ENCODE peak calls at places on chromosome 15, in six cellular contexts. One of them, this sample, is unnamed.

GRCh38 chr15:45140851-45141250 is 11.1 kb downstream of the DUOX1 start:
- DNase-seq in uterus: no peak
- DNase-seq in gastrocnemius medialis: no peak
- DNase-seq in H1: no peak
- DNase-seq in hepatocyte: no peak
- DNase-seq in fibroblast of mammary gland: no peak
- DNase-seq in this sample: no peak

GRCh38 chr15:48891229-48891765 is 13.4 kb downstream of the EID1 start:
- DNase-seq in uterus: no peak
- DNase-seq in gastrocnemius medialis: no peak
- DNase-seq in H1: no peak
- DNase-seq in hepatocyte: no peak
- DNase-seq in fibroblast of mammary gland: no peak
- DNase-seq in this sample: no peak

GRCh38 chr15:27017168-27017809 is 46.3 kb downstream of the GABRG3 start:
- DNase-seq in uterus: no peak
- DNase-seq in gastrocnemius medialis: no peak
- DNase-seq in H1: peak; percentile 43
- DNase-seq in hepatocyte: peak; percentile 85
- DNase-seq in fibroblast of mammary gland: peak; percentile 46
- DNase-seq in this sample: no peak

GRCh38 chr15:65286069-65286703 is 497 bp downstream of the PARP16 start:
- DNase-seq in uterus: no peak
- DNase-seq in gastrocnemius medialis: peak; percentile 41
- DNase-seq in H1: no peak
- DNase-seq in hepatocyte: peak; percentile 63
- DNase-seq in fibroblast of mammary gland: no peak
- DNase-seq in this sample: peak; percentile 82

GRCh38 chr15:57551717-57552677 is 39.7 kb upstream of the MYZAP start:
- DNase-seq in uterus: no peak
- DNase-seq in gastrocnemius medialis: no peak
- DNase-seq in H1: peak; percentile 51
- DNase-seq in hepatocyte: peak; percentile 69
- DNase-seq in fibroblast of mammary gland: peak; percentile 32
- DNase-seq in this sample: no peak

GRCh38 chr15:57323806-57324589 is 52.3 kb upstream of the CGNL1 start:
- DNase-seq in uterus: no peak
- DNase-seq in gastrocnemius medialis: no peak
- DNase-seq in H1: no peak
- DNase-seq in hepatocyte: peak; percentile 83
- DNase-seq in fibroblast of mammary gland: peak; percentile 55
- DNase-seq in this sample: no peak

GRCh38 chr15:44319385-44319784 is 30.9 kb downstream of the GOLM2 start:
- DNase-seq in uterus: no peak
- DNase-seq in gastrocnemius medialis: no peak
- DNase-seq in H1: no peak
- DNase-seq in hepatocyte: no peak
- DNase-seq in fibroblast of mammary gland: no peak
- DNase-seq in this sample: no peak

GRCh38 chr15:70354260-70354894 is 256.7 kb upstream of the TLE3 start:
- DNase-seq in uterus: no peak
- DNase-seq in gastrocnemius medialis: no peak
- DNase-seq in H1: no peak
- DNase-seq in hepatocyte: no peak
- DNase-seq in fibroblast of mammary gland: no peak
- DNase-seq in this sample: no peak

GRCh38 chr15:68524753-68525584 is 53.8 kb upstream of the CORO2B start:
- DNase-seq in uterus: peak; percentile 77
- DNase-seq in gastrocnemius medialis: no peak
- DNase-seq in H1: no peak
- DNase-seq in hepatocyte: no peak
- DNase-seq in fibroblast of mammary gland: peak; percentile 93
- DNase-seq in this sample: no peak

GRCh38 chr15:58299311-58299850 is 132.4 kb upstream of the LIPC start:
- DNase-seq in uterus: no peak
- DNase-seq in gastrocnemius medialis: peak; percentile 19
- DNase-seq in H1: no peak
- DNase-seq in hepatocyte: peak; percentile 51
- DNase-seq in fibroblast of mammary gland: peak; percentile 87
- DNase-seq in this sample: no peak

GRCh38 chr15:83207622-83208356 is at the start of gene HDGFL3:
- DNase-seq in uterus: peak; percentile 70
- DNase-seq in gastrocnemius medialis: peak; percentile 31
- DNase-seq in H1: no peak
- DNase-seq in hepatocyte: peak; percentile 81
- DNase-seq in fibroblast of mammary gland: peak; percentile 38
- DNase-seq in this sample: peak; percentile 75

GRCh38 chr15:35663956-35664355 is 118.0 kb upstream of the DPH6 start:
- DNase-seq in uterus: no peak
- DNase-seq in gastrocnemius medialis: no peak
- DNase-seq in H1: no peak
- DNase-seq in hepatocyte: no peak
- DNase-seq in fibroblast of mammary gland: no peak
- DNase-seq in this sample: no peak

DNA sequence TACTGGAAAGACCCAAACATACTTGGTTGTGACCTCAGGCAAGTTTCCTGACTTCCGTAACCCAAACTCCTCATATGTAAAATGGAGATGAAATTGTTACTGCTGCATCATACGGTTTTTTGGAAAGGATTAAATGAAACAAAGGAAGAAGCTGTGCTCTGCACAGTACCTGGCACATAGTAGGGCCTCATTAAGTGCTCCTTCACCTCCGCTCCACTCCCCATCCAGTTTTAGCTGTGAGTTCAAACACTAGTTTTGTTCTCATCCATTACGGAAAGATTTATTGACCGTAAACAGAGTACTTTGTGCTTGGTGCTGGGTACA is 381 bp upstream of the ICE2 start:
- DNase-seq in uterus: no peak
- DNase-seq in gastrocnemius medialis: no peak
- DNase-seq in H1: no peak
- DNase-seq in hepatocyte: peak; percentile 5
- DNase-seq in fibroblast of mammary gland: no peak
- DNase-seq in this sample: no peak
- H3K4me3 ChIP-seq in uterus: peak overlapping the region; percentile 67
- H3K4me3 ChIP-seq in gastrocnemius medialis: peak overlapping the region; percentile 97
- H3K4me3 ChIP-seq in H1: peak overlapping the region; percentile 96
- H3K4me3 ChIP-seq in hepatocyte: peak overlapping the region; percentile 33
- H3K4me3 ChIP-seq in fibroblast of mammary gland: peak overlapping the region; percentile 73
- H3K4me3 ChIP-seq in this sample: peak overlapping the region; percentile 69

DNA sequence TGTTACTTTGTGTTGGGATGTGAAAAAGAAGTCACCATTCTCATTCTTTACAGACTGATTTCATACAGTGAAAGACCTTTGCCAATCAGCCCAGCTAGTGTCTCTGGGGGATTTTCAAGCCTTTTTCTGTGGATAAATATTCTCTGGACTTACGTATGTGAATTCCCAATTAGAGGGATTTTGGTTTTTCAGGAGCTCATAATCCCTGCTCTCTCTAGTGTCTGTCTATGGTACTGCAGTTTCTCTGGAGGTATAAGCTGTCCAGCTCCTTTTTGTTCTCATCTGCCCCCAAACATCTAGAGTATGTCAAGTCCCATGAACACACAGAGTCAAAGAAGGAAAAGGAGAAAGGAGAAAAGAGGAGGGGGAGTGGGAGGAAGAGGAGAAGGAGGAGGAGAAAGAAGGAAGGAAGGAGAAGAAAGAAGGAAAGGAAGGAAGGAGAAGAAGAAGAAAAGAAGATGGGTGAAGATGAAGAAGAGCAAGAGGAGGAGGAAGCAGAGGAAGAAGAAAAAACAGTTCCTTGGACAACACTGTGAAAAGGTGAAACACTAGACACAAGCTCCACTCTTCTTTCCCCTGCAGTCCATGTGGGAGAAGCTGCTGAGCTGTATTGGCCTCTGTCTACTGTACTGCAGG is 218.6 kb downstream of the GREM1 start:
- DNase-seq in uterus: no peak
- DNase-seq in gastrocnemius medialis: no peak
- DNase-seq in H1: no peak
- DNase-seq in hepatocyte: peak; percentile 35
- DNase-seq in fibroblast of mammary gland: peak; percentile 83
- DNase-seq in this sample: no peak
- TF ChIP-seq CTCF in uterus: peak; percentile 46
- TF ChIP-seq CTCF in gastrocnemius medialis: no peak
- TF ChIP-seq CTCF in H1: peak; percentile 20
- TF ChIP-seq CTCF in hepatocyte: peak; percentile 43
- TF ChIP-seq CTCF in fibroblast of mammary gland: peak; percentile 81
- TF ChIP-seq CTCF in this sample: peak; percentile 34

GRCh38 chr15:101532865-101533264 is 43.4 kb upstream of the PCSK6 start:
- DNase-seq in uterus: no peak
- DNase-seq in gastrocnemius medialis: no peak
- DNase-seq in H1: no peak
- DNase-seq in hepatocyte: no peak
- DNase-seq in fibroblast of mammary gland: no peak
- DNase-seq in this sample: no peak

GRCh38 chr15:101534376-101534970 is 45.0 kb upstream of the PCSK6 start:
- DNase-seq in uterus: no peak
- DNase-seq in gastrocnemius medialis: no peak
- DNase-seq in H1: no peak
- DNase-seq in hepatocyte: no peak
- DNase-seq in fibroblast of mammary gland: no peak
- DNase-seq in this sample: no peak

GRCh38 chr15:101531170-101531569 is 41.7 kb upstream of the PCSK6 start:
- DNase-seq in uterus: no peak
- DNase-seq in gastrocnemius medialis: no peak
- DNase-seq in H1: no peak
- DNase-seq in hepatocyte: no peak
- DNase-seq in fibroblast of mammary gland: no peak
- DNase-seq in this sample: no peak

GRCh38 chr15:101535170-101535902 is 45.8 kb upstream of the PCSK6 start:
- DNase-seq in uterus: no peak
- DNase-seq in gastrocnemius medialis: no peak
- DNase-seq in H1: no peak
- DNase-seq in hepatocyte: no peak
- DNase-seq in fibroblast of mammary gland: no peak
- DNase-seq in this sample: no peak

GRCh38 chr15:101533371-101534140 is 44.0 kb upstream of the PCSK6 start:
- DNase-seq in uterus: no peak
- DNase-seq in gastrocnemius medialis: no peak
- DNase-seq in H1: no peak
- DNase-seq in hepatocyte: no peak
- DNase-seq in fibroblast of mammary gland: no peak
- DNase-seq in this sample: no peak
- H3K4me3 ChIP-seq in uterus: no peak overlapping the region
- H3K4me3 ChIP-seq in gastrocnemius medialis: no peak overlapping the region
- H3K4me3 ChIP-seq in H1: no peak overlapping the region
- H3K4me3 ChIP-seq in hepatocyte: no peak overlapping the region
- H3K4me3 ChIP-seq in fibroblast of mammary gland: no peak overlapping the region
- H3K4me3 ChIP-seq in this sample: no peak overlapping the region

GRCh38 chr15:63155486-63155885 is 1.8 kb downstream of the RPS27L start:
- DNase-seq in uterus: no peak
- DNase-seq in gastrocnemius medialis: no peak
- DNase-seq in H1: no peak
- DNase-seq in hepatocyte: no peak
- DNase-seq in fibroblast of mammary gland: no peak
- DNase-seq in this sample: no peak

GRCh38 chr15:63157066-63157890 is at the start of gene RPS27L:
- DNase-seq in uterus: peak; percentile 91
- DNase-seq in gastrocnemius medialis: peak; percentile 89
- DNase-seq in H1: peak; percentile 87
- DNase-seq in hepatocyte: peak; percentile 95
- DNase-seq in fibroblast of mammary gland: peak; percentile 93
- DNase-seq in this sample: peak; percentile 92

GRCh38 chr15:63156086-63156707 is 1.1 kb downstream of the RPS27L start:
- DNase-seq in uterus: no peak
- DNase-seq in gastrocnemius medialis: no peak
- DNase-seq in H1: no peak
- DNase-seq in hepatocyte: no peak
- DNase-seq in fibroblast of mammary gland: peak; percentile 16
- DNase-seq in this sample: no peak

GRCh38 chr15:63156708-63157065 is 590 bp downstream of the RPS27L start:
- DNase-seq in uterus: peak; percentile 37
- DNase-seq in gastrocnemius medialis: peak; percentile 33
- DNase-seq in H1: no peak
- DNase-seq in hepatocyte: peak; percentile 62
- DNase-seq in fibroblast of mammary gland: peak; percentile 50
- DNase-seq in this sample: no peak

GRCh38 chr15:63157891-63158431 is 684 bp upstream of the RPS27L start:
- DNase-seq in uterus: peak; percentile 70
- DNase-seq in gastrocnemius medialis: peak; percentile 44
- DNase-seq in H1: no peak
- DNase-seq in hepatocyte: peak; percentile 84
- DNase-seq in fibroblast of mammary gland: peak; percentile 83
- DNase-seq in this sample: no peak
- TF ChIP-seq CTCF in uterus: no peak
- TF ChIP-seq CTCF in gastrocnemius medialis: no peak
- TF ChIP-seq CTCF in H1: no peak
- TF ChIP-seq CTCF in hepatocyte: peak; percentile 8
- TF ChIP-seq CTCF in fibroblast of mammary gland: peak; percentile 35
- TF ChIP-seq CTCF in this sample: no peak

GRCh38 chr15:40097096-40097967 is 11.3 kb downstream of the BMF start:
- DNase-seq in uterus: no peak
- DNase-seq in gastrocnemius medialis: no peak
- DNase-seq in H1: no peak
- DNase-seq in hepatocyte: no peak
- DNase-seq in fibroblast of mammary gland: no peak
- DNase-seq in this sample: no peak

GRCh38 chr15:40100133-40100946 is 8.3 kb downstream of the BMF start:
- DNase-seq in uterus: no peak
- DNase-seq in gastrocnemius medialis: no peak
- DNase-seq in H1: no peak
- DNase-seq in hepatocyte: no peak
- DNase-seq in fibroblast of mammary gland: no peak
- DNase-seq in this sample: no peak

GRCh38 chr15:40097968-40098476 is 10.7 kb downstream of the BMF start:
- DNase-seq in uterus: peak; percentile 47
- DNase-seq in gastrocnemius medialis: peak; percentile 67
- DNase-seq in H1: no peak
- DNase-seq in hepatocyte: no peak
- DNase-seq in fibroblast of mammary gland: no peak
- DNase-seq in this sample: peak; percentile 71

GRCh38 chr15:40096094-40096876 is 12.4 kb downstream of the BMF start:
- DNase-seq in uterus: peak; percentile 52
- DNase-seq in gastrocnemius medialis: no peak
- DNase-seq in H1: no peak
- DNase-seq in hepatocyte: no peak
- DNase-seq in fibroblast of mammary gland: no peak
- DNase-seq in this sample: no peak

GRCh38 chr15:40098489-40099261 is 10.0 kb downstream of the BMF start:
- DNase-seq in uterus: peak; percentile 88
- DNase-seq in gastrocnemius medialis: peak; percentile 90
- DNase-seq in H1: no peak
- DNase-seq in hepatocyte: peak; percentile 97
- DNase-seq in fibroblast of mammary gland: peak; percentile 83
- DNase-seq in this sample: no peak
- H3K4me3 ChIP-seq in uterus: no peak overlapping the region
- H3K4me3 ChIP-seq in gastrocnemius medialis: peak overlapping the region; percentile 32
- H3K4me3 ChIP-seq in H1: no peak overlapping the region
- H3K4me3 ChIP-seq in hepatocyte: no peak overlapping the region
- H3K4me3 ChIP-seq in fibroblast of mammary gland: no peak overlapping the region
- H3K4me3 ChIP-seq in this sample: no peak overlapping the region